ENCODE peak calls at places on chromosomes 1 and 21, in five cellular contexts. R is Peyer's patch; I is activated CD4-positive, alpha-beta T cell treated with anti-CD3 and anti-CD28 coated beads, Interleukin-2, amount 50 U/mL, for 1 hour; U is stimulated activated CD8-positive, alpha-beta memory T cell treated with anti-CD3 and anti-CD28 coated beads, Interleukin-2, amount 100 ng/mL, for 1 hour; M is RPMI8226. B is an unnamed sample.

GRCh38 chr1:246343251-246343650 is 163.8 kb downstream of the SMYD3 start:
- DNase-seq in U (no peak), I (no peak), R (no peak), M (no peak), B (no peak)

GRCh38 chr1:98056781-98057180 is 135.9 kb upstream of the DPYD start:
- DNase-seq in M (no peak), R (no peak), I (no peak), U (no peak), B (no peak)

GRCh38 chr21:42289926-42290325 is 25.3 kb downstream of the TFF3 start:
- DNase-seq in R (peak), U (no peak), I (no peak), M (no peak), B (no peak)

GRCh38 chr1:118204106-118204505 is 19.1 kb upstream of the SPAG17 start:
- DNase-seq in I (no peak), R (no peak), U (no peak), M (no peak), B (no peak)

GRCh38 chr21:26964379-26964778 is 2.5 kb downstream of the ADAMTS5 start:
- DNase-seq in U (no peak), I (no peak), M (no peak), R (peak), B (no peak)

GRCh38 chr1:162629651-162630050 is 2.6 kb upstream of the DDR2 start:
- DNase-seq in M (no peak), R (no peak), U (no peak), I (no peak), B (no peak)

GRCh38 chr1:36864182-36865079 is 169.9 kb downstream of the GRIK3 start:
- DNase-seq in U (no peak), R (no peak), M (peak), I (no peak), B (no peak)

GRCh38 chr1:58006421-58007032 is 540.0 kb downstream of the OMA1 start:
- DNase-seq in I (no peak), U (no peak), R (no peak), M (no peak), B (no peak)

GRCh38 chr1:216742625-216743024 is 19.4 kb upstream of the ESRRG start:
- DNase-seq in I (no peak), R (no peak), M (peak), U (no peak), B (no peak)

GRCh38 chr1:2911391-2912178 is 109.7 kb upstream of the ACTRT2 start:
- DNase-seq in R (no peak), U (no peak), M (peak), I (no peak), B (no peak)

GRCh38 chr1:59005491-59006308 is 221.9 kb upstream of the JUN start:
- DNase-seq in U (no peak), R (no peak), M (peak), I (no peak), B (no peak)

B was measured in H4.